ENCODE peak calls at places on chromosomes 11 and 22, in six cellular contexts. U, R, W, L, H and N are unnamed samples.

GRCh38 chr11:2581931-2582435 is 117.8 kb downstream of the KCNQ1OT1 start:
- DNase-seq in U (no peak), R (peak; percentile 36), W (no peak), L (peak; percentile 57), H (peak; percentile 81), N (no peak)

GRCh38 chr11:101718406-101718805 is 134.6 kb upstream of the TRPC6 start:
- DNase-seq in U (no peak), R (no peak), W (no peak), L (no peak), H (no peak), N (no peak)

GRCh38 chr22:29722151-29722550 is 2.3 kb downstream of the CABP7 start:
- DNase-seq in U (no peak), R (no peak), W (no peak), L (no peak), H (no peak), N (no peak)

GRCh38 chr11:80346660-80347059 is 905.8 kb upstream of the TENM4 start:
- DNase-seq in U (no peak), R (no peak), W (no peak), L (no peak), H (no peak), N (no peak)

GRCh38 chr22:38205261-38206128 is 3.7 kb downstream of the MAFF start:
- DNase-seq in U (no peak), R (peak; percentile 72), W (peak; percentile 88), L (peak; percentile 86), H (peak; percentile 95), N (no peak)

GRCh38 chr11:10742460-10743208 is 8.4 kb upstream of the CTR9 start:
- DNase-seq in U (no peak), R (no peak), W (peak; percentile 33), L (no peak), H (no peak), N (no peak)

GRCh38 chr22:26416670-26417270 is 12.3 kb upstream of the ASPHD2 start:
- DNase-seq in U (no peak), R (no peak), W (no peak), L (no peak), H (no peak), N (peak; percentile 69)

GRCh38 chr22:19126874-19127273 is 4.2 kb upstream of the TSSK2 start:
- DNase-seq in U (no peak), R (no peak), W (no peak), L (no peak), H (no peak), N (no peak)

GRCh38 chr11:32643526-32643925 is 59.9 kb downstream of the EIF3M start:
- DNase-seq in U (no peak), R (no peak), W (no peak), L (no peak), H (no peak), N (no peak)

GRCh38 chr11:33531743-33532181 is 168.9 kb downstream of the C11orf91 start:
- DNase-seq in U (no peak), R (no peak), W (peak; percentile 39), L (no peak), H (no peak), N (no peak)

GRCh38 chr11:45078236-45079074 is 68.0 kb upstream of the PRDM11 start:
- DNase-seq in U (no peak), R (no peak), W (peak; percentile 59), L (no peak), H (no peak), N (no peak)

GRCh38 chr22:43345761-43346261 is 2.6 kb upstream of the SCUBE1 start:
- DNase-seq in U (peak; percentile 45), R (no peak), W (no peak), L (no peak), H (no peak), N (no peak)

GRCh38 chr11:23755769-23756168 is 741.1 kb upstream of the LUZP2 start:
- DNase-seq in U (no peak), R (no peak), W (no peak), L (no peak), H (no peak), N (no peak)

GRCh38 chr22:21632237-21632895 is at the start of gene CCDC116:
- DNase-seq in U (peak; percentile 44), R (peak; percentile 72), W (no peak), L (peak; percentile 68), H (no peak), N (no peak)

GRCh38 chr22:44450503-44450902 is 47.5 kb downstream of the RTL6 start:
- DNase-seq in U (no peak), R (peak; percentile 30), W (no peak), L (no peak), H (no peak), N (no peak)

GRCh38 chr11:129652828-129653227 is 162.8 kb upstream of the TMEM45B start:
- DNase-seq in U (no peak), R (no peak), W (no peak), L (no peak), H (no peak), N (no peak)

GRCh38 chr22:27152033-27152432 is 494.6 kb downstream of the MIAT start:
- DNase-seq in U (no peak), R (no peak), W (no peak), L (no peak), H (no peak), N (no peak)

GRCh38 chr11:87443707-87444106 is 406.0 kb downstream of the TMEM135 start:
- DNase-seq in U (no peak), R (no peak), W (no peak), L (no peak), H (no peak), N (no peak)

GRCh38 chr11:74535371-74536118 is 42.0 kb upstream of the LIPT2 start:
- DNase-seq in U (no peak), R (no peak), W (no peak), L (no peak), H (no peak), N (no peak)

GRCh38 chr11:72962084-72962483 is 147.9 kb downstream of the ATG16L2 start:
- DNase-seq in U (no peak), R (no peak), W (no peak), L (no peak), H (no peak), N (no peak)

GRCh38 chr22:19674929-19675253 is 39.4 kb upstream of the SEPTIN5 start:
- DNase-seq in U (no peak), R (no peak), W (no peak), L (no peak), H (peak; percentile 59), N (no peak)

GRCh38 chr11:117824571-117825537 is at the start of gene FXYD2:
- DNase-seq in U (no peak), R (peak; percentile 62), W (peak; percentile 76), L (peak; percentile 75), H (peak; percentile 86), N (no peak)

GRCh38 chr22:46576556-46577351 is 39.3 kb upstream of the CELSR1 start:
- DNase-seq in U (peak; percentile 90), R (peak; percentile 80), W (peak; percentile 53), L (peak; percentile 83), H (no peak), N (no peak)

GRCh38 chr22:42964994-42965699 is 49.8 kb downstream of the PACSIN2 start:
- DNase-seq in U (no peak), R (no peak), W (no peak), L (no peak), H (no peak), N (no peak)

GRCh38 chr11:134226806-134227325 is 2.4 kb downstream of the VPS26B start:
- DNase-seq in U (no peak), R (no peak), W (no peak), L (no peak), H (no peak), N (no peak)

GRCh38 chr11:134223066-134223465 is 701 bp downstream of the NCAPD3 start:
- DNase-seq in U (no peak), R (no peak), W (no peak), L (no peak), H (no peak), N (no peak)

GRCh38 chr11:134223836-134224709 is at the start of the genes NCAPD3 and VPS26B:
- DNase-seq in U (peak; percentile 91), R (peak; percentile 99), W (peak; percentile 95), L (peak; percentile 98), H (peak; percentile 100), N (peak; percentile 97)

GRCh38 chr11:134228625-134229024 is 4.2 kb downstream of the VPS26B start:
- DNase-seq in U (peak; percentile 51), R (peak; percentile 81), W (no peak), L (no peak), H (peak; percentile 46), N (no peak)

GRCh38 chr11:134224710-134225662 is 515 bp downstream of the VPS26B start:
- DNase-seq in U (no peak), R (peak; percentile 67), W (peak; percentile 39), L (peak; percentile 82), H (peak; percentile 94), N (peak; percentile 81)
- TF ChIP-seq POLR2A in U (no peak), R (no peak), W (no peak), L (peak; percentile 74), H (no peak), N (no peak)

GRCh38 chr11:62540804-62541671 is 5.6 kb downstream of the AHNAK start:
- DNase-seq in U (no peak), R (peak; percentile 74), W (peak; percentile 33), L (peak; percentile 76), H (no peak), N (no peak)
- TF ChIP-seq POLR2A in U (no peak), R (no peak), W (no peak), L (no peak), H (no peak), N (no peak)

DNA sequence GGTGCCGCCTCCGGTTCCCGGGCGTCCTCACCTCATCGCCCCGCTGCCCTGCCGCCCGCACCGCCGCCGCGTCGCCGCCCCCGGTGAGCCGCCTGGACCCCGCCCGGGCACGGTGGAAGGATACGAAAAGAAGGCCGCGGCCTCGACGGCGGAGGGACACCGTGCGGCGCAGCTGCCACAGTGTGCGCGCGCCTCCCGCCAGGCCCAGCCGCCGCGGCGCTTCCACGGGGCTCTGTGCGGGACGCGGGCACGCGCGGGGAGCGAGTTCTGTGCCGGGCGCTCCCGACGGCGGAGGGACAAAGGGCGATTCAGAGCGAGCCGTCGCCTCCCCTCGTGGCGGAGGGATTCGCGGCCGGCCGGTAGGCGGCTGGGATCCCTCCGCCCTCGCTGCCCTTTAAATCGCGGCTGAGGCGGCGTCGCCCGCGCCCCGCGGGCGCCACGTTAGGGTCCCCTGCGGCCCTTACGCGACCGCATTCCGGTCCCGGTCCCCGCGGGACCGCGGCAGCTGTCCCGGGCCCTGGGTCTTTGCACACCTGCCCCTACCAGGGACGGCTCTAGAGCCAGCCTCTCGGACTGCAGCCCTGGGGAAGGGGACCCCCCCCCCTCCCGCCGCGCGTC is 568 bp upstream of the KMT5B start:
- DNase-seq in U (peak; percentile 81), R (peak; percentile 93), W (peak; percentile 87), L (peak; percentile 94), H (peak; percentile 96), N (peak; percentile 87)
- TF ChIP-seq POLR2A in U (peak; percentile 95), R (peak; percentile 97), W (peak; percentile 92), L (peak; percentile 96), H (peak; percentile 85), N (peak; percentile 91)

DNA sequence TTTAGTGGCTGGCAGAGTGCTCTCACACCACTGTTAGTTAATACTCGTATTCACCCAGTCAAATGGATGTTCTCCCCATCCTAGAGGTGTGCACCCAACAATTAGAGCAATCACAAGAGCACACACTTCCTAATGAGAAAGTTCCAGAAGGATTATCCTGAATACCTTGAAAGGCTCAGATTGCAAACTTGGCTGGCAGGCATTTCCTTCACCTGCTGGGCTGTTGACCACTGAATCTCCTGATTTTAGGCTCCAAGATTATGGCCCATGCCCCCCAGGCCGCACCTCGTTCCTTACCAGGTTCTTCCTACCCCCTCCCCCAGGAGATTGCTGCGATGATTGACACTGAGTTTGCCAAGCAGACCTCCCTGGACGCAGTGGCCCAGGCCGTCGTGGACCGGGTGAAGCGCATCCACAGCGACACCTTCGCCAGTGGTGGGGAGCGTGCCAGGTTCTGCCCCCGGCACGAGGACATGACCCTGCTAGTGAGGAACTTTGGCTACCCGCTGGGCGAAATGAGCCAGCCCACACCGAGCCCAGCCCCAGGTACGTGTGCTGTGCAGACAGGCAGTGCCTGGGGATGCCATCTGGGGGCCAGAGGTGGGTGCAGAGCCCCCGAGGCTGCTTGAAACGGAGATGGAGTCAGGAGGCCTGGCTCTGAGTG is 26.9 kb downstream of the TAB1 start:
- DNase-seq in U (no peak), R (no peak), W (no peak), L (no peak), H (no peak), N (no peak)
- TF ChIP-seq POLR2A in U (no peak), R (no peak), W (no peak), L (no peak), H (no peak), N (no peak)